ENCODE peak calls at places on chromosome 20, in seven cellular contexts. H is CD8-positive, alpha-beta T cell; Z is lower lobe of right lung; D is heart right ventricle; I is HCT116; N is upper lobe of right lung; U is left lung. L is an unnamed sample.

GRCh38 chr20:922781-923180 is 6.6 kb upstream of the ANGPT4 start:
- DNase-seq in N (no peak), I (no peak), D (no peak), U (no peak), Z (no peak), H (no peak), L (no peak)

GRCh38 chr20:45373353-45374100 is 4.6 kb downstream of the TP53TG5 start:
- DNase-seq in N (peak), D (peak), U (peak), Z (peak), I (peak), H (peak), L (peak)

GRCh38 chr20:59812286-59813125 is 120.9 kb downstream of the SYCP2 start:
- DNase-seq in Z (no peak), I (no peak), N (no peak), U (no peak), H (no peak), D (no peak), L (no peak)

GRCh38 chr20:40897177-40897700 is 131.4 kb upstream of the TOP1 start:
- DNase-seq in Z (no peak), D (no peak), I (no peak), N (no peak), U (no peak), H (no peak), L (peak)

GRCh38 chr20:58618694-58619540 is 32.2 kb upstream of the STX16 start:
- DNase-seq in D (no peak), N (no peak), H (no peak), I (no peak), Z (no peak), U (no peak), L (peak)

GRCh38 chr20:14406495-14406894 is 69.1 kb upstream of the FLRT3 start:
- DNase-seq in N (no peak), H (no peak), U (no peak), D (no peak), I (no peak), Z (no peak), L (peak)

GRCh38 chr20:20399705-20400104 is 31.8 kb downstream of the INSM1 start:
- DNase-seq in H (no peak), I (no peak), D (no peak), N (no peak), Z (no peak), U (no peak), L (peak)

GRCh38 chr20:34772437-34772836 is 53.0 kb downstream of the NCOA6 start:
- DNase-seq in H (no peak), N (no peak), D (no peak), Z (no peak), U (no peak), I (no peak), L (no peak)

GRCh38 chr20:13128173-13128572 is 92.9 kb upstream of the ISM1 start:
- DNase-seq in D (no peak), I (no peak), U (no peak), H (no peak), N (no peak), Z (no peak), L (no peak)

GRCh38 chr20:13130707-13131103 is 90.4 kb upstream of the ISM1 start:
- DNase-seq in Z (no peak), N (no peak), I (no peak), D (no peak), H (no peak), U (no peak), L (no peak)

GRCh38 chr20:13121840-13122515 is 99.1 kb upstream of the ISM1 start:
- DNase-seq in D (no peak), I (no peak), N (no peak), H (no peak), U (no peak), Z (no peak), L (no peak)

GRCh38 chr20:13130100-13130706 is 90.9 kb upstream of the ISM1 start:
- DNase-seq in H (no peak), I (no peak), D (no peak), U (peak), Z (no peak), N (no peak), L (no peak)

GRCh38 chr20:13125486-13125885 is 95.6 kb upstream of the ISM1 start:
- DNase-seq in N (no peak), Z (no peak), U (no peak), D (no peak), H (no peak), I (no peak), L (no peak)
- TF ChIP-seq CTCF in N (no peak), Z (no peak), U (no peak), D (no peak), H (no peak), I (no peak), L (no peak)

DNA sequence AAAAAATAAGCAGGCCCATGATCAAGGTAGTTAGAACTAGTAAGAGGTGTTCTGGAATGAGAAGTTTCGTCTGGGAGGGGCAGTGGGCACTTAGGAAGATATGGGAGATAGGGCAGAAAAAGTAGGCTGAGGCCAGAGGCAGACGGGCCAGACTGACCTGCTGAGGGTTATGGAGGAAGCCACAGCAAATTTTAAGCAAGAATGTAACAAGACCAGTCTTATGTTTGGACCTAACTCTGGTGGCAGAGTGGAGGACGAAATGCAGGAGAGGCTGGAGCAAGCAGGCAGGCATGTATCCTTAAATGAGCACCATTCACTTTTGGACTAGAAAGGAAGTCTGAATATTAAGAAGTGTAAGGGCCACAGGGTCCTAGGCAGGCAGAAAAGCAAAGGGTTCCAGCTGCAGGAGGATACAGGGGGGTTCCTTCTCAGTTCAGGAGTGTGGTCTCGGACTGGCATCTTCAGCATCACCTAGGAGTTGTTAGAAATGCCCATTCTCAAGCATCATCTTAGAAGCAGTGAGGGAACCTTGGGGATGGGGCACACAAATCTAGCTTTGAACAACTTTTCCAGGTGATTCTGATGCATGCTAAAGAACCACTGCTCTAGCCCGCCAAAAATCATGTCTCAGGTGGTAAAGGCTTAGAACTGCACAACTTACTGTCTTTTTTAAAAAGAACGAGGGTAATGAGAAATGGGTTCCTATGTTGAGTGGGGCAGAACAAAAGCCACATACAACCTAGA is 1.7 kb upstream of the DSTN start:
- DNase-seq in N (no peak), Z (no peak), H (no peak), I (no peak), U (no peak), D (no peak), L (no peak)
- H3K4me3 ChIP-seq in N (peak), Z (peak), H (no peak), I (peak), U (peak), D (peak), L (peak)

GRCh38 chr20:56842086-56842485 is 213.0 kb downstream of the TFAP2C start:
- DNase-seq in Z (no peak), N (no peak), U (no peak), H (no peak), I (no peak), D (no peak), L (no peak)

GRCh38 chr20:56845546-56846081 is 216.5 kb downstream of the TFAP2C start:
- DNase-seq in I (no peak), Z (no peak), U (no peak), D (no peak), H (no peak), N (no peak), L (no peak)

GRCh38 chr20:56841346-56841908 is 212.3 kb downstream of the TFAP2C start:
- DNase-seq in U (no peak), D (no peak), H (no peak), I (no peak), N (no peak), Z (no peak), L (no peak)

GRCh38 chr20:56843386-56843785 is 214.3 kb downstream of the TFAP2C start:
- DNase-seq in H (no peak), I (no peak), D (no peak), Z (peak), N (peak), U (no peak), L (no peak)

DNA sequence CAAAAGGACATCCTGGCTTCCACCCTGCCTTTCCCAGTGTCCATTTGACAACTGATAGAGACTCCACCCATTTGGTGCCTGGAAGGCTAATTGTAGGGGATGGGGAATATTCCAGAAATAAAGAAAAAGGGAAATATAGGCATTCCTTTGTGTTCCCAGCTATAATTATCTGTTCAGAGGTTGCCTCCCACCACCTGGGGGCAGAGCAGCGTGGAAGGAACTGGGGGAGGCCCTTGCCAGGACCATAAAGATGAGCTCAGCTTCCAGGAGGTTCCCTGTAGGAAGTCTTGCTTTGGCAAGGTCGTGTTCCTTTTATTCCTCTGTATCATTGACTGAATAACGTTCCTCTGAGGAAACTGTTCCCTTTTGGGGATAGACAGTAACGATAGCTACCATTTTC is 214.7 kb downstream of the TFAP2C start:
- DNase-seq in H (no peak), U (no peak), I (peak), D (no peak), Z (no peak), N (no peak), L (no peak)
- TF ChIP-seq CTCF in H (no peak), U (no peak), I (peak), D (no peak), Z (no peak), N (no peak), L (no peak)

DNA sequence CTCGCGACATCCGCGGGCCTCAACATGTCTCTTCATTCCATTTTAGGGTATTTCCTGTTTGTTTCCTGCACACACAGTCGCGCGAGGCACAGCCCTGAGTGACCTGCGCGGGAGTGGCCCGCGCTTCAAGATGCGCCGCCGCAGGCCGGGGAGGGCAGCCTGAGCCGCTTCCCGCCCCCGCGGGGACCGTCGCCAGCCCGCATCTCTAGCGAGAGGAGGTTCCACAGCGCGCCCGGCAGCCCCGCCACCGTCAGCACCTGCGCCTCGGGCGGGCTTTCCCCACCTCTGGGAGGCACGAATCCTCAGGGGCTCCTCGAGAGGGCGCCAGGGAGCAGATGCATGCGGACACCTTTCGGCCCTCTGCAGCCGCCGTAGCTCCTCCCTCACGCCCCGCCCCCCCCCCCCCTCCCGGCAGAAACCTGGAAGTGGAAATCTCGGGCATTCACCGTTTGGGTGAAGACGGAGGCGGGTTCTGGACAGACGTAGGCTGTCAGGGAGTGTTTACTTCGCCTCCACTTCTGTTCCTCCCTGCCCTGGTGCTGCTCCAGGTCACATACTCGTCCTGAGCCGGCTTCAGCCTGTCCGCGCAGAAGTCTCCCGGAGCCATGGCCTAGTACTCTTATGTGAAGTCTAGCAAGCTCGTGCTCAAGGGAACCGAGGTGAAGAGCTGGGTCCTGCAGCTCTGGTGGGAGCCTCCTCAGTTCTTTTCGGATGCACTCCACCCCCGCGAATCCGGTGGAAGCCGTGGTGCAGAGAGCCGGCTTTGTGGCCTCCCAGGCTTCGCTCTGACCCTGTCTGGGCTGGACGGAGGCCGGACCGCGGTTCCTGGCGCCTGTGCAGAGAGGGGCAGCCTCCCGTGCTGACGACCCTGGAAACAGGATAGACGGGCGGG is 880.5 kb upstream of the DEFB115 start:
- DNase-seq in H (peak), I (peak), Z (peak), N (peak), U (peak), D (peak), L (peak)
- H3K4me3 ChIP-seq in H (peak), I (peak), Z (peak), N (peak), U (peak), D (peak), L (peak)

GRCh38 chr20:23106271-23106851 is 20.2 kb upstream of the CD93 start:
- DNase-seq in U (no peak), D (no peak), I (no peak), H (no peak), N (peak), Z (no peak), L (no peak)
- TF ChIP-seq CTCF in U (peak), D (peak), I (no peak), H (no peak), N (peak), Z (peak), L (no peak)

GRCh38 chr20:49633643-49634042 is 65.7 kb upstream of the PTGIS start:
- DNase-seq in Z (no peak), D (no peak), I (no peak), N (no peak), H (no peak), U (no peak), L (no peak)

GRCh38 chr20:49636447-49636846 is 68.5 kb upstream of the PTGIS start:
- DNase-seq in Z (peak), H (no peak), I (no peak), U (peak), D (peak), N (peak), L (no peak)

GRCh38 chr20:49635829-49636228 is 67.9 kb upstream of the PTGIS start:
- DNase-seq in Z (no peak), N (no peak), I (no peak), D (no peak), H (no peak), U (no peak), L (no peak)

GRCh38 chr20:49634116-49634515 is 66.2 kb upstream of the PTGIS start:
- DNase-seq in I (no peak), U (no peak), D (no peak), H (no peak), N (no peak), Z (no peak), L (no peak)

GRCh38 chr20:49635171-49635570 is 67.2 kb upstream of the PTGIS start:
- DNase-seq in I (no peak), H (no peak), N (no peak), D (peak), U (no peak), Z (no peak), L (no peak)
- H3K4me3 ChIP-seq in I (no peak), H (no peak), N (no peak), D (no peak), U (no peak), Z (no peak), L (no peak)

DNA sequence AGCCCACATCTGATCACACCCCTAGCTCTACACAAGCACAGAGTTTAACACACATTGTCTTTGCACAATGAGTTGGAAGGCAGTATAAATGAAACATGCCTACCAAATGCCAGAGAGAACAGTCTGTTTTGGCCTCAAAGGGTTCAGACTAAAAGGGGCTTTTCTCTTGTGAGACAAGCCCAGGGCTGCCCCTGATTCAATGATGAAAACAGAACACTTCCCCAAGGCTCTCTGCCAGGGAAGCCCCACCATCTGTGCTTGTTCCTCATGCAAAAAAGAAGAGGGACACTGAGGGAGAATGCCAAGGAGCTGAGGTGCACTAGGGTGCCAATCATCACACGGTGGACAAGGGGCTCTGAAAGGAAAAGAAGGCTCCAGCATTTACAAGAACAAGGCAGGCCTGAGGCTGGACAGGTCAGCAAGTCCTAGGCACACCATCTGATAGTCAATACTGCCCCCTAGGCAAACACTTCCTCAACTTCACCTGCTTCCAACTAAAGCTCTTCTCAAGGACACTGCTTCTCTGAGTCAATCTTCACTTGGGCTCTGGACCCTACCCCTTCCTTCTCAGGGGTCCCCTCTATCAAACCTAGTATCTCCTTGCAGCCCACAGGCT is 37.5 kb upstream of the SLC4A11 start:
- DNase-seq in N (no peak), U (no peak), I (peak), D (no peak), H (no peak), Z (no peak), L (peak)
- TF ChIP-seq CTCF in N (no peak), U (no peak), I (peak), D (no peak), H (no peak), Z (peak), L (peak)

L was measured in AG10803.